ENCODE peak calls at places on chromosome 13, in ten cellular contexts. W is stimulated activated CD4-positive, alpha-beta T cell treated with anti-CD3 and anti-CD28 coated beads, Interleukin-4, amount 100 ng/mL, for 24 hours; U is keratinocyte; J is amniotic stem cell; M is AG04450; K is activated CD8-positive, alpha-beta memory T cell treated with anti-CD3 and anti-CD28 coated beads, Interleukin-2, amount 10 ng/mL, durations not matched to agents 7 days and 5 days; Z is H54; A is H7; X is nephron progenitor cell; V is T follicular helper cell. S is an unnamed sample.

GRCh38 chr13:46392967-46393366 is 5.9 kb upstream of the RUBCNL start:
- DNase-seq in X (no peak), W (no peak), A (no peak), U (no peak), J (no peak), M (no peak), Z (no peak), V (no peak), K (no peak), S (no peak)

GRCh38 chr13:36069881-36070366 is 61.3 kb downstream of the DCLK1 start:
- DNase-seq in Z (no peak), M (no peak), X (no peak), K (no peak), U (no peak), J (no peak), A (no peak), V (no peak), W (no peak), S (no peak)

GRCh38 chr13:40408602-40409001 is 257.8 kb downstream of the FOXO1 start:
- DNase-seq in K (no peak), V (no peak), A (no peak), Z (peak), U (no peak), M (no peak), J (no peak), X (no peak), W (no peak), S (no peak)

GRCh38 chr13:113649212-113649611 is 8.8 kb downstream of the ATP4B start:
- DNase-seq in Z (no peak), M (no peak), K (no peak), J (no peak), V (no peak), W (no peak), X (no peak), A (peak), U (no peak), S (peak)

GRCh38 chr13:98476538-98476966 is 100.4 kb downstream of the STK24 start:
- DNase-seq in K (peak), A (no peak), Z (peak), W (peak), X (no peak), U (peak), V (peak), J (peak), M (no peak), S (peak)

GRCh38 chr13:23741879-23742510 is 147.2 kb downstream of the MIPEP start:
- DNase-seq in X (peak), A (peak), Z (no peak), W (no peak), M (no peak), U (no peak), V (no peak), J (no peak), K (no peak), S (no peak)

GRCh38 chr13:79373916-79374315 is 32.1 kb downstream of the RBM26 start:
- DNase-seq in M (no peak), A (no peak), U (no peak), K (no peak), J (no peak), Z (no peak), X (no peak), V (no peak), W (no peak), S (no peak)

GRCh38 chr13:98315902-98316301 is 138.8 kb upstream of the RNF113B start:
- DNase-seq in U (no peak), A (no peak), Z (no peak), W (no peak), K (no peak), V (no peak), M (no peak), J (no peak), X (no peak), S (no peak)

GRCh38 chr13:42495751-42496150 is 78.2 kb upstream of the TNFSF11 start:
- DNase-seq in V (no peak), M (no peak), J (no peak), A (no peak), W (no peak), Z (no peak), K (peak), U (no peak), X (no peak), S (no peak)

GRCh38 chr13:113005076-113005865 is 36.3 kb downstream of the MCF2L start:
- DNase-seq in V (no peak), W (no peak), U (no peak), A (no peak), M (no peak), X (no peak), Z (no peak), K (no peak), J (no peak), S (no peak)

GRCh38 chr13:29453657-29454056 is 141.8 kb downstream of the SLC7A1 start:
- DNase-seq in U (no peak), W (no peak), K (no peak), X (no peak), A (no peak), V (no peak), J (no peak), M (no peak), Z (no peak), S (no peak)

S was measured in lower lobe of right lung.